ENCODE peak calls at places on chromosomes 6 and 20, in six cellular contexts. L is M059J; H is astrocyte; U is naive thymus-derived CD8-positive, alpha-beta T cell; P is non-pigmented ciliary epithelial cell; I is stimulated activated CD4-positive, alpha-beta T cell treated with anti-CD3 and anti-CD28 coated beads, Interleukin-1b, Interleukin-23, amount 100 ng/mL, for 4 hours. B is an unnamed sample.
A peak's percentile ranks its signal among the peaks of the same experiment; 100 is the strongest.

GRCh38 chr20:63401384-63402110 is 40.4 kb upstream of the CHRNA4 start:
- DNase-seq in L (no peak), P (no peak), I (no peak), H (no peak), U (no peak), B (no peak)

GRCh38 chr6:2509746-2510145 is 241.0 kb downstream of the MYLK4 start:
- DNase-seq in L (no peak), P (no peak), I (no peak), H (no peak), U (no peak), B (no peak)

GRCh38 chr6:130447374-130447773 is 81.6 kb downstream of the TMEM200A start:
- DNase-seq in I (no peak), P (no peak), L (no peak), U (no peak), H (peak; percentile 39), B (no peak)

GRCh38 chr20:51700809-51701285 is 67.3 kb downstream of the ATP9A start:
- DNase-seq in U (no peak), P (no peak), I (no peak), H (no peak), L (peak; percentile 47), B (no peak)

GRCh38 chr6:142550310-142550709 is 248.5 kb downstream of the ADGRG6 start:
- DNase-seq in U (no peak), L (no peak), P (no peak), H (no peak), I (no peak), B (no peak)

GRCh38 chr6:145539831-145540230 is 195.5 kb downstream of the EPM2A start:
- DNase-seq in H (peak; percentile 62), I (no peak), U (no peak), L (peak; percentile 70), P (no peak), B (no peak)

GRCh38 chr6:1789092-1789491 is 179.4 kb downstream of the FOXC1 start:
- DNase-seq in L (peak; percentile 84), U (no peak), H (peak; percentile 84), I (no peak), P (no peak), B (no peak)

GRCh38 chr6:43836507-43836906 is 66.5 kb downstream of the VEGFA start:
- DNase-seq in I (no peak), L (peak; percentile 49), H (no peak), U (no peak), P (no peak), B (no peak)

GRCh38 chr6:11318835-11319813 is 86.7 kb upstream of the NEDD9 start:
- DNase-seq in L (peak; percentile 53), I (no peak), U (no peak), H (no peak), P (no peak), B (no peak)

GRCh38 chr6:167409078-167409477 is 84.2 kb downstream of the TTLL2 start:
- DNase-seq in L (no peak), I (no peak), P (no peak), U (no peak), H (no peak), B (no peak)

GRCh38 chr6:45845546-45845945 is 170.1 kb downstream of the CLIC5 start:
- DNase-seq in P (no peak), L (peak; percentile 78), H (peak; percentile 61), I (no peak), U (no peak), B (no peak)

GRCh38 chr6:146785001-146785585 is 186.3 kb downstream of the ADGB start:
- DNase-seq in H (peak; percentile 6), I (no peak), U (peak; percentile 29), P (no peak), L (peak; percentile 70), B (no peak)

GRCh38 chr20:23609486-23610109 is 3.9 kb upstream of the CST9 start:
- DNase-seq in U (no peak), P (no peak), L (no peak), H (no peak), I (no peak), B (no peak)

GRCh38 chr20:54026300-54027064 is 43.9 kb downstream of the BCAS1 start:
- DNase-seq in L (peak; percentile 11), H (no peak), U (no peak), P (no peak), I (no peak), B (no peak)

GRCh38 chr6:31652925-31653724 is 664 bp upstream of the BAG6 start:
- DNase-seq in H (peak; percentile 84), L (no peak), P (no peak), U (peak; percentile 88), I (peak; percentile 68), B (peak; percentile 87)

GRCh38 chr6:136791296-136792065 is 796 bp downstream of the MAP3K5 start:
- DNase-seq in H (peak; percentile 46), L (peak; percentile 79), I (peak; percentile 39), U (peak; percentile 12), P (no peak), B (no peak)

GRCh38 chr6:2111162-2111677 is 134.2 kb downstream of the GMDS start:
- DNase-seq in I (no peak), P (peak; percentile 65), L (peak; percentile 47), U (no peak), H (peak; percentile 72), B (no peak)

GRCh38 chr6:145690969-145691368 is 44.4 kb downstream of the EPM2A start:
- DNase-seq in U (no peak), I (no peak), H (no peak), P (no peak), L (no peak), B (no peak)

GRCh38 chr20:22389836-22390542 is 194.4 kb downstream of the FOXA2 start:
- DNase-seq in P (no peak), U (no peak), L (peak; percentile 98), H (peak; percentile 60), I (no peak), B (no peak)

GRCh38 chr6:186221-186965 is 105.9 kb upstream of the DUSP22 start:
- DNase-seq in U (no peak), P (no peak), L (no peak), I (no peak), H (peak; percentile 13), B (no peak)

GRCh38 chr20:25476106-25477105 is 68.9 kb downstream of the GINS1 start:
- DNase-seq in P (no peak), I (no peak), L (no peak), H (no peak), U (no peak), B (no peak)

GRCh38 chr6:36245572-36246031 is 24.3 kb upstream of the PNPLA1 start:
- DNase-seq in P (no peak), L (no peak), H (no peak), I (no peak), U (peak; percentile 15), B (no peak)

GRCh38 chr6:80022803-80023202 is 18.4 kb downstream of the TTK start:
- DNase-seq in H (peak; percentile 82), L (peak; percentile 21), I (no peak), U (no peak), P (peak; percentile 67), B (no peak)

GRCh38 chr6:88045521-88046136 is 2.0 kb upstream of the SPACA1 start:
- DNase-seq in L (no peak), I (no peak), P (no peak), H (no peak), U (no peak), B (no peak)

GRCh38 chr6:70241031-70241430 is 61.9 kb downstream of the COL9A1 start:
- DNase-seq in P (no peak), I (no peak), H (no peak), U (no peak), L (no peak), B (no peak)

GRCh38 chr6:168469198-168469943 is 28.4 kb downstream of the SMOC2 start:
- DNase-seq in P (no peak), I (no peak), H (no peak), U (no peak), L (no peak), B (no peak)

GRCh38 chr6:144298167-144298671 is 13.1 kb downstream of the UTRN start:
- DNase-seq in I (no peak), L (no peak), P (no peak), U (no peak), H (no peak), B (no peak)

B was measured in effector CD8-positive, alpha-beta T cell.